ENCODE peak calls at places on chromosomes 3 and 15, in four cellular contexts. Z is H1, E is H9, A is mesendoderm. S is an unnamed sample.

GRCh38 chr3:174408310-174408709 is 450.8 kb upstream of the NAALADL2 start:
- DNase-seq in Z (no peak), A (peak), E (no peak), S (peak)

GRCh38 chr3:126432361-126432760 is 37.7 kb downstream of the CFAP100 start:
- DNase-seq in A (no peak), Z (no peak), E (no peak), S (peak)

GRCh38 chr15:59300618-59301139 is 72.0 kb downstream of the MYO1E start:
- DNase-seq in A (no peak), E (no peak), Z (no peak), S (no peak)

GRCh38 chr15:85580914-85581313 is 200.5 kb downstream of the AKAP13 start:
- DNase-seq in Z (no peak), A (no peak), E (no peak), S (no peak)

GRCh38 chr3:36193448-36193847 is 186.9 kb upstream of the STAC start:
- DNase-seq in E (no peak), Z (no peak), A (no peak), S (no peak)

GRCh38 chr3:66885326-66886000 is 112.6 kb upstream of the KBTBD8 start:
- DNase-seq in Z (no peak), E (peak), A (peak), S (peak)

GRCh38 chr3:128307029-128307633 is 153.8 kb downstream of the EEFSEC start:
- DNase-seq in E (peak), Z (peak), A (peak), S (no peak)

GRCh38 chr3:177703788-177704187 is 506.5 kb upstream of the TBL1XR1 start:
- DNase-seq in Z (no peak), A (no peak), E (no peak), S (peak)

GRCh38 chr3:170765419-170766078 is 104.4 kb downstream of the RPL22L1 start:
- DNase-seq in A (no peak), E (no peak), Z (no peak), S (no peak)

GRCh38 chr15:76843269-76843668 is 61.9 kb downstream of the SCAPER start:
- DNase-seq in E (no peak), Z (no peak), A (no peak), S (no peak)

GRCh38 chr3:129605593-129606521 is 619 bp downstream of the PLXND1 start:
- DNase-seq in A (peak), Z (peak), E (peak), S (peak)

GRCh38 chr3:5465183-5465582 is 277.7 kb downstream of the EDEM1 start:
- DNase-seq in A (no peak), E (no peak), Z (no peak), S (no peak)

GRCh38 chr3:127964053-127964452 is 49.0 kb downstream of the KBTBD12 start:
- DNase-seq in A (no peak), Z (no peak), E (no peak), S (peak)

GRCh38 chr3:127089487-127090145 is 103.3 kb upstream of the PRR23E start:
- DNase-seq in E (no peak), A (no peak), Z (no peak), S (no peak)

GRCh38 chr15:85750807-85751730 is 43.7 kb downstream of the KLHL25 start:
- DNase-seq in Z (peak), E (peak), A (peak), S (no peak)

GRCh38 chr3:120033594-120033993 is 60.7 kb downstream of the GSK3B start:
- DNase-seq in E (no peak), Z (no peak), A (peak), S (no peak)

GRCh38 chr3:71064976-71065763 is 518.4 kb downstream of the FOXP1 start:
- DNase-seq in Z (peak), A (peak), E (peak), S (peak)

GRCh38 chr3:37813403-37813802 is 48.3 kb upstream of the CTDSPL start:
- DNase-seq in A (no peak), E (no peak), Z (no peak), S (no peak)

GRCh38 chr15:98505611-98506031 is 142.7 kb upstream of the IGF1R start:
- DNase-seq in A (no peak), E (no peak), Z (peak), S (no peak)

GRCh38 chr15:38683382-38684242 is 119.0 kb upstream of the RASGRP1 start:
- DNase-seq in E (peak), Z (peak), A (peak), S (peak)

GRCh38 chr3:15711281-15711680 is 86.5 kb downstream of the ANKRD28 start:
- DNase-seq in A (no peak), E (no peak), Z (no peak), S (no peak)

GRCh38 chr3:56110886-56111285 is 357.4 kb downstream of the ERC2 start:
- DNase-seq in A (peak), Z (no peak), E (no peak), S (no peak)

GRCh38 chr3:46708401-46709146 is 7.4 kb downstream of the TMIE start:
- DNase-seq in A (no peak), Z (no peak), E (no peak), S (no peak)

GRCh38 chr3:32285910-32286309 is 47.4 kb downstream of the CMTM8 start:
- DNase-seq in A (no peak), Z (no peak), E (no peak), S (no peak)

GRCh38 chr15:33533197-33533596 is 222.4 kb downstream of the RYR3 start:
- DNase-seq in A (peak), Z (no peak), E (peak), S (no peak)

GRCh38 chr3:29281265-29282228 is 676 bp downstream of the RBMS3 start:
- DNase-seq in E (peak), A (peak), Z (no peak), S (peak)

GRCh38 chr15:79195239-79195638 is 87.3 kb upstream of the ANKRD34C start:
- DNase-seq in Z (no peak), E (no peak), A (no peak), S (no peak)

GRCh38 chr15:99618941-99619411 is 53.2 kb downstream of the MEF2A start:
- DNase-seq in E (peak), A (peak), Z (no peak), S (peak)

GRCh38 chr3:189099031-189099471 is 72.7 kb upstream of the TPRG1 start:
- DNase-seq in E (no peak), Z (no peak), A (no peak), S (no peak)

GRCh38 chr15:29050870-29051269 is 165.1 kb downstream of the APBA2 start:
- DNase-seq in E (no peak), A (no peak), Z (no peak), S (peak)

GRCh38 chr3:31522152-31522551 is 10.6 kb upstream of the STT3B start:
- DNase-seq in E (no peak), Z (no peak), A (no peak), S (no peak)

GRCh38 chr15:44788748-44789147 is 52.4 kb downstream of the TRIM69 start:
- DNase-seq in A (no peak), E (no peak), Z (no peak), S (no peak)

GRCh38 chr3:87595798-87596197 is 319.4 kb upstream of the POU1F1 start:
- DNase-seq in E (no peak), A (no peak), Z (no peak), S (no peak)

GRCh38 chr3:169966951-169967915 is 626 bp downstream of the SEC62 start:
- DNase-seq in Z (no peak), A (peak), E (no peak), S (peak)

GRCh38 chr3:9878700-9879099 is 1.4 kb downstream of the CIDEC start:
- DNase-seq in A (no peak), E (no peak), Z (no peak), S (no peak)

GRCh38 chr3:112042842-112043280 is 8.3 kb downstream of the TMPRSS7 start:
- DNase-seq in Z (no peak), A (no peak), E (no peak), S (no peak)

GRCh38 chr15:72958634-72959033 is 93.6 kb upstream of the NEO1 start:
- DNase-seq in A (no peak), E (no peak), Z (no peak), S (no peak)
- H4K5ac ChIP-seq in A (no peak), E (no peak), Z (no peak), S (no peak)

GRCh38 chr15:69798481-69799315 is 299.0 kb downstream of the TLE3 start:
- DNase-seq in Z (no peak), A (no peak), E (peak), S (peak)
- H4K5ac ChIP-seq in Z (no peak), A (no peak), E (no peak), S (no peak)

DNA sequence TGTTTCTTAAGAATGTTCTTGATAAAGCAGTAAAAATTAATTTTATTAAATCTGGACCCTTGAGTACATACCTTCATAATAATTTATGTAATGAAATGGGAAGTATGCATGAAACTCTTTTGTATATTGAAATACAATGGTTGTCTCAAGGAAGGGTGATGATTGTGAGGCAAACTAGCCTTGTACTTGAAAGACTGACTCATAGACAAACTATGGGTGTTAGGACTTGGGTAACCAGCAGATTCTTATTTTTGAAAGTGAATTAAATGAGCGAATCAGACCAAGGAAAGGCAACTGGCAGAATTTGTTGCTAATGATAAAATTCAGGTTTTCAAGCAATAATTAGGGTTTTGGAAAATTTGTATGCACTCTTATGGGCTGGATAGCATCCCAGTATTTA is 41.9 kb downstream of the ATP2C1 start:
- DNase-seq in E (no peak), Z (no peak), A (no peak), S (peak)
- H4K5ac ChIP-seq in E (no peak), Z (no peak), A (no peak), S (no peak)

GRCh38 chr3:60986552-60986951 is 264.7 kb downstream of the FHIT start:
- DNase-seq in E (no peak), A (no peak), Z (no peak), S (no peak)
- H4K5ac ChIP-seq in E (no peak), A (no peak), Z (no peak), S (no peak)

GRCh38 chr15:93124126-93124525 is 35.1 kb upstream of the RGMA start:
- DNase-seq in Z (no peak), A (no peak), E (no peak), S (no peak)

GRCh38 chr15:93130111-93130510 is 41.1 kb upstream of the RGMA start:
- DNase-seq in E (no peak), A (no peak), Z (no peak), S (no peak)

GRCh38 chr15:93131485-93132075 is 42.6 kb upstream of the RGMA start:
- DNase-seq in Z (no peak), A (no peak), E (no peak), S (no peak)

GRCh38 chr15:93126496-93127083 is 37.6 kb upstream of the RGMA start:
- DNase-seq in Z (no peak), E (no peak), A (no peak), S (no peak)

DNA sequence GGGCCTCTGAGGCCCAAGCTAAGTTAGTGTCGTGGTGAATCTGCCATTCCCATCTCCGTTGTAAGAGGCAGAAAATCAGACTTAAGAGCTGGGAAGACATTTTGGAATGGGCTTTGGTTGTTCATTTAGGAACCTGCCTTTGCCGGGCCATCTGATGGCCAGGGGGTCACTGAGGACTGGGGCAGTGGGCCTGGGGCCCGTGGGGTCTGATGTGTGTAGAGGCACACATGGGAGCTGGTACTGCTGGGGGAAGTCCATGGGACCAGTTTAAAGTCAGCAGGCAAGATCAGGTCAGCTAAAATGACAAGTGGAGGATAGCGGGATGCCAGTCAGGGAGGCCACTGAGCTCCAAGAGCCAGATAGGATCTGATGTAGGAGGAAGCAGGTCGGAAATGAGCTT is 38.3 kb upstream of the RGMA start:
- DNase-seq in E (no peak), Z (no peak), A (no peak), S (no peak)
- H4K5ac ChIP-seq in E (no peak), Z (no peak), A (no peak), S (no peak)

DNA sequence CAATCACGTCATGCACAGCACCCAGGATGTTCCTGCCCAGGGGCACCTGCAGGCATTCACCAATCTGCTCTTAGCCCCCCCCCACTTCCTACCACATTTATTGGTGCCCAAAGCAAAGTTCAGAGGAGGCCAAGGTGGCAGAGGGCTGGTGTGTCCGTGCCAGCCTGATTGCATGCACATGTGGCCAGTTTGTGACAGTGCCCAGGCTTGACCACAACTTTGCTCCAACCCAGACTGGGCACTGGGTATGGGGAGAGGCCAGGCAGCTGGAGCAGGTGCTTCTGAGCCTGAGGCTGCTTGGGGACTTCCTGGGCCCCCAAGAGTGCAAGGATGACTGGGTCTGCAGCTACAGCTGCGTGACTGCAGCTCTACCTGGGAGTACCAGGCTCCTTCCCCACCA is 192.3 kb upstream of the BCHE start:
- DNase-seq in E (no peak), Z (no peak), A (no peak), S (no peak)
- H4K5ac ChIP-seq in E (no peak), Z (no peak), A (no peak), S (no peak)

DNA sequence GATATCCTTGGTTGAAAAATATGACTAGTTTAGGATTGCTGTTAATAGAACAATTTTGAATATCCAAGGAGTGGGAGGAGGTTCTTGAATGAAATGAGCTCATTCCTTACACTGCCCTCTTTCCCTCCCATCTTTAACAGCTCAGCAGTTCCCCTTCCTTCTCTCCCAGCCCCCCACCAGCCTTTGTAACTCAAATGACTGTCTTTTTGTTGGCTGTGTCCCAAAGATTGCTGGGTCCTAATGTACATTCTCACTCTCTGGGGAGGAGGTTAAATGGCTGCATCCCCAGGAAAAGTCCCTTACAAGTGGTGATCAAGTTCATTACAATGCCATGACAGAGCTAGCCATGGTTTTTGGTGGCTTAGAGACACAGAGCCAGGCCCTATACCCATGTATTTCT is 293.1 kb upstream of the TPM1 start:
- DNase-seq in Z (no peak), E (no peak), A (no peak), S (peak)
- H4K5ac ChIP-seq in Z (no peak), E (no peak), A (no peak), S (no peak)

DNA sequence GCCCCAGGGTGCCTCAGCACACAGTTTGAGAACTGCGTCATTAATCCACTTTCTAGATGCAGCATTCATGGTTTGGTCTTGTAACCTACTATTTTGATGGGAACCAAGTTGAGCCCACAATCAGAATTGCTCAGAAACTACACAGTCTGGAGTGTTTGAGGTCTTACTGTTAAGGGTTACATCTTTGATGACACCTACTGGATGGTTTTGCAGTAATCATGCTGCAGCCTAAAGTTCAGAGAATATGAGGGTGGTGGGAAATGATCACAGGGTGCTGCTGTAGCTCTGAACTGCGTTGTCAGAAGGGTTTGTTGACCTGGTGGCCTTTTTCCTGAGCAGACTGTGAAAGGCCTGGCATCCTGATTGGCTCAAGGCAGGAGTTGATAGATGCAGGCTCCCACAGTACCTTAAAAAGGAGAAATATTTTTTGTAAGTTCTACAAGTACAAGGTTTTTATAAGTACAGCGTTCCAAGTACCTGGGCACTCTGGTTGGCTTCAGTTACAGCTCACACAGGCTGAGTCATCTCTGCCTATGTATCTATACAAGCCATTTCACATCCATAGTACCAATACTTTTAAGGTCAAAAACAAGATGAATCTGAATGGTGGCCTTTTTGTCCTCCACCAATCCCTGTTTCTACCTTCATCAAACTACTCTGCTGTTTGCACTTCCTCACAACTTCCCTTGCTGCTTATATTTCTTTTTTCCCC is 60.5 kb upstream of the ACKR4 start:
- DNase-seq in A (peak), E (no peak), Z (no peak), S (peak)
- H4K5ac ChIP-seq in A (no peak), E (no peak), Z (no peak), S (peak)

GRCh38 chr3:52070724-52071621 is 14.6 kb upstream of the DUSP7 start:
- DNase-seq in Z (no peak), E (no peak), A (no peak), S (no peak)
- H4K5ac ChIP-seq in Z (no peak), E (no peak), A (no peak), S (no peak)

GRCh38 chr3:107668398-107668797 is 145.6 kb downstream of the BBX start:
- DNase-seq in E (no peak), Z (no peak), A (no peak), S (no peak)
- H4K5ac ChIP-seq in E (no peak), Z (no peak), A (no peak), S (no peak)

S was measured in IMR-90.